ENCODE peak calls at places on chromosomes 12 and 14, in five cellular contexts. C, S, K, J and P are unnamed samples.

GRCh38 chr14:21044106-21044618 is 2.0 kb downstream of the RNASE7 start:
- DNase-seq in C (no peak), J (no peak), S (no peak), K (no peak), P (no peak)

GRCh38 chr14:104549536-104550339 is 29.8 kb upstream of the C14orf180 start:
- DNase-seq in J (no peak), K (no peak), S (peak; percentile 30), C (no peak), P (no peak)

GRCh38 chr12:32875990-32876389 is 20.6 kb downstream of the PKP2 start:
- DNase-seq in K (no peak), C (no peak), S (no peak), J (no peak), P (no peak)

GRCh38 chr12:131155131-131155530 is 201.4 kb downstream of the ADGRD1 start:
- DNase-seq in J (no peak), S (no peak), C (no peak), K (no peak), P (no peak)

GRCh38 chr14:100062602-100063001 is 2.6 kb upstream of the EVL start:
- DNase-seq in J (no peak), K (no peak), C (no peak), S (no peak), P (no peak)

GRCh38 chr12:103441437-103442186 is 54.2 kb downstream of the C12orf42 start:
- DNase-seq in K (no peak), J (no peak), C (no peak), S (no peak), P (no peak)

GRCh38 chr12:122825773-122826724 is 9.2 kb upstream of the HIP1R start:
- DNase-seq in C (no peak), S (peak; percentile 59), K (peak; percentile 32), J (peak; percentile 16), P (no peak)

GRCh38 chr14:105030194-105030593 is 9.3 kb upstream of the CDCA4 start:
- DNase-seq in J (no peak), C (no peak), K (no peak), S (no peak), P (no peak)

GRCh38 chr12:10584415-10584814 is 29.0 kb downstream of the MAGOHB start:
- DNase-seq in S (no peak), C (no peak), J (peak; percentile 24), K (no peak), P (no peak)

GRCh38 chr12:79692860-79693605 is 2.3 kb upstream of the PAWR start:
- DNase-seq in J (no peak), K (no peak), C (peak; percentile 29), S (no peak), P (no peak)

GRCh38 chr12:49515266-49515665 is 23.6 kb upstream of the KCNH3 start:
- DNase-seq in K (no peak), S (no peak), C (peak; percentile 18), J (peak; percentile 81), P (no peak)

GRCh38 chr14:69333791-69334337 is 64.2 kb downstream of the ERH start:
- DNase-seq in C (no peak), J (no peak), K (no peak), S (no peak), P (no peak)
- TF ChIP-seq CTCF in C (no peak), J (no peak), K (no peak), S (no peak), P (no peak)

DNA sequence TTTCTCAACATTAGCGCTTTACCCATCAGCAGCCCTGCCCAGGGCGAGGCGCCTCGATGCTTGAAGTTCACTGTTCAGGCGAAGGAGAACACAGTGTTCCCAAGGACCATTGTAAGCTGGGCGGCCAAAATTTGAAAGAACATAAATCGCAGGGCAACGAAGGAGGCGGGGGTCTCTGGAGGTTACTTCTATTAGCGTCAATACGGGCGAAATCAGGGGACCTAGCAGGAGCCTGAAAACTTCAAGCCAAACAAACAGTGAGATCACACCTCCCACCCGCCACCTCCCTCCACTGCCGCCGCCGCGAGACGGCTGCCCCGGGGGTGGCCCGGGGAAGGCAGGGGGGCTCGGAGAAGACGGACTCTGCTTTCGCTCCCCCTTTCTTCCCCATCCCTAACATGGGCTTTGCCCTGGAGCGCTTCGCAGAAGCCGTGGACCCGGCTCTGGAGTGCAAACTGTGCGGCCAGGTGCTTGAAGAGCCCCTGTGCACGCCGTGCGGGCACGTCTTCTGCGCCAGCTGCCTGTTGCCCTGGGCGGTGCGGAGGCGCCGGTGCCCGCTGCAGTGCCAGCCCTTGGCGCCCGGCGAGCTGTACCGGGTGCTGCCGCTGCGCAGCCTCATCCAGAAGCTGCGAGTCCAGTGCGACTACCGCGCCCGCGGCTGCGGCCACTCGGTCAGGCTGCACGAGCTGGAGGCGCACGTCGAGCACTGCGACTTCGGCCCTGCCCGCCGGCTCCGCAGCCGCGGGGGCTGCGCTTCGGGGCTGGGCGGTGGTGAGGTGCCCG is at the start of gene PDZRN4:
- DNase-seq in K (peak; percentile 81), S (peak; percentile 79), C (no peak), J (no peak), P (no peak)
- H3K4me3 ChIP-seq in K (peak within 1 kb of the TSS; percentile 78), S (peak within 1 kb of the TSS; percentile 71), C (no peak within 1 kb of the TSS), J (no peak within 1 kb of the TSS), P (peak within 1 kb of the TSS; percentile 27)

DNA sequence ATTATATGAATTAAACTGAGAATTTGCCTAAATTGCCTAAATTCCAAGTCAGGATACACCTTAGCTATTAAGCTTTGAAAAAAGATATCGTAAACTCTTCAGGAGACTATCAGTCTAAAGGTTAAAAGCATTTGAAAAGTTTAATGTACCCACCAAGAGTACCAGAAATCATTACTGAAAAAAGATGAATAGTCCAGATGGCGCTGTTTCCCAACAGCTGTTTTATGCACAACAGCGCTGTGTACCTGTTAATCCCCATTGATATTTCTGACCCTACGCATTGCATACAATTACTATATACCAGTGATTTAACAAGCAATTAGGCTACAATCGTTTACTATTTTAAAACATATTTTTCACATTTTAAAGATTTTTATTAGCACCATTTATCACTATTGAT is 185.0 kb downstream of the PLCZ1 start:
- DNase-seq in J (no peak), C (no peak), S (no peak), K (no peak), P (no peak)
- TF ChIP-seq CTCF in J (no peak), C (peak; percentile 10), S (no peak), K (no peak), P (peak; percentile 30)

GRCh38 chr14:101535808-101536207 is 25.5 kb upstream of the DIO3 start:
- DNase-seq in C (no peak), K (no peak), J (no peak), S (no peak), P (no peak)

GRCh38 chr14:101537286-101537685 is 24.0 kb upstream of the DIO3 start:
- DNase-seq in K (no peak), C (no peak), S (no peak), J (no peak), P (no peak)

GRCh38 chr14:101534198-101534597 is 27.1 kb upstream of the DIO3 start:
- DNase-seq in S (no peak), C (no peak), K (no peak), J (no peak), P (no peak)

GRCh38 chr14:101538865-101539264 is 22.4 kb upstream of the DIO3 start:
- DNase-seq in C (no peak), J (no peak), S (no peak), K (no peak), P (no peak)

DNA sequence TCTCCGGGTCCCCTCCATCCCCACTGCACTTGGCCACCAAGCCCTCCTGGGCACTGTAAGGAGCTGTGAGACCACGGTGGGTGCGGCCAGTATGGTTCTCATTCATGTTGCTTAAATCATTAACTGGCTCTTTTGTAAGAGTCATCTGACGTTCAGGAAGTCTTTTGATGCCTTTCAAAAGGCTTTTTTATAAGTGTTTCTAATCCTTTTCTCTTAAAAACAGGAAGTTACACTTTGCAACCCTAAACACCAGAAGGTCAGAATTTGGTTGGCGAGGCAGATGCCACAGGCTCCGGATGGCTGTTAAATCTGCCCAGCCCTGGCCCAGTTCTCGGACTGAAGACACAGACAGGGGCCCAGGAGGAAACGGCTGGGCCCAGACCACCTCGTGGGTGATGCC is 26.1 kb upstream of the DIO3 start:
- DNase-seq in J (no peak), C (no peak), S (no peak), K (no peak), P (no peak)
- H3K4me3 ChIP-seq in J (no peak overlapping the region), C (no peak overlapping the region), S (no peak overlapping the region), K (no peak overlapping the region), P (no peak overlapping the region)

GRCh38 chr14:103404920-103405319 is 19.7 kb downstream of the MARK3 start:
- DNase-seq in K (no peak), S (no peak), C (no peak), J (peak; percentile 79), P (no peak)
- TF ChIP-seq CTCF in K (no peak), S (no peak), C (no peak), J (no peak), P (no peak)

GRCh38 chr14:92458959-92459478 is 54.6 kb upstream of the RIN3 start:
- DNase-seq in K (no peak), S (no peak), J (no peak), C (no peak), P (no peak)
- H3K4me3 ChIP-seq in K (no peak overlapping the region), S (no peak overlapping the region), J (no peak overlapping the region), C (no peak overlapping the region), P (no peak overlapping the region)